ENCODE peak calls at places on chromosomes 5 and 9, in four cellular contexts. K, Q, U and N are unnamed samples.

GRCh38 chr5:8845316-8845715 is 700.6 kb downstream of the SEMA5A start:
- DNase-seq in U (no peak), K (no peak), Q (no peak), N (no peak)

GRCh38 chr5:38940230-38940858 is 94.5 kb downstream of the OSMR start:
- DNase-seq in Q (no peak), U (no peak), K (no peak), N (no peak)

GRCh38 chr9:77856615-77857014 is 175.0 kb downstream of the GNAQ start:
- DNase-seq in K (no peak), U (no peak), Q (no peak), N (no peak)

GRCh38 chr9:3689555-3689954 is 163.8 kb upstream of the RFX3 start:
- DNase-seq in K (no peak), Q (no peak), U (no peak), N (no peak)

GRCh38 chr5:14266686-14267085 is 123.5 kb downstream of the TRIO start:
- DNase-seq in Q (no peak), K (no peak), U (no peak), N (no peak)

GRCh38 chr5:60226128-60226527 is 332.6 kb upstream of the PDE4D start:
- DNase-seq in U (no peak), Q (no peak), K (no peak), N (no peak)

GRCh38 chr5:107672212-107673105 is 1.7 kb upstream of the EFNA5 start:
- DNase-seq in U (peak; percentile 67), Q (peak; percentile 58), K (peak; percentile 86), N (peak; percentile 82)

GRCh38 chr5:161846731-161847130 is 1.2 kb upstream of the GABRA1 start:
- DNase-seq in Q (no peak), U (no peak), K (no peak), N (peak; percentile 79)

GRCh38 chr5:121949885-121950284 is 11.9 kb upstream of the SRFBP1 start:
- DNase-seq in K (peak; percentile 66), U (peak; percentile 73), Q (no peak), N (peak; percentile 31)

GRCh38 chr5:73280821-73281746 is 108.1 kb downstream of the TMEM174 start:
- DNase-seq in Q (no peak), K (peak; percentile 50), U (peak; percentile 20), N (peak; percentile 73)

GRCh38 chr5:33776151-33776550 is 115.6 kb downstream of the ADAMTS12 start:
- DNase-seq in U (no peak), Q (no peak), K (no peak), N (no peak)

GRCh38 chr5:142872217-142872616 is 102.0 kb downstream of the ARHGAP26 start:
- DNase-seq in U (no peak), Q (no peak), K (peak; percentile 76), N (no peak)

GRCh38 chr9:92964981-92965758 is 17.8 kb downstream of the FGD3 start:
- DNase-seq in U (peak; percentile 36), K (no peak), Q (no peak), N (no peak)

GRCh38 chr5:141889282-141889871 is 11.2 kb upstream of the PCDH1 start:
- DNase-seq in U (no peak), K (peak; percentile 38), Q (no peak), N (peak; percentile 55)

GRCh38 chr5:140253985-140254384 is 48.9 kb downstream of the PFDN1 start:
- DNase-seq in K (no peak), Q (no peak), U (no peak), N (no peak)

GRCh38 chr5:39217365-39218281 is 1.7 kb downstream of the FYB1 start:
- DNase-seq in U (peak; percentile 88), K (peak; percentile 51), Q (no peak), N (peak; percentile 68)

GRCh38 chr5:134592141-134592746 is 40.4 kb downstream of the SAR1B start:
- DNase-seq in U (no peak), Q (no peak), K (no peak), N (no peak)

GRCh38 chr5:136235316-136235715 is 42.4 kb upstream of the SMIM32 start:
- DNase-seq in K (no peak), Q (no peak), U (no peak), N (no peak)

GRCh38 chr5:159198063-159199036 is 11.0 kb downstream of the RNF145 start:
- DNase-seq in K (no peak), U (no peak), Q (no peak), N (no peak)

GRCh38 chr5:139797856-139798510 is 2.4 kb downstream of the PSD2 start:
- DNase-seq in Q (no peak), K (no peak), U (no peak), N (peak; percentile 62)

GRCh38 chr9:70856411-70856810 is 265.0 kb downstream of the TRPM3 start:
- DNase-seq in Q (no peak), K (no peak), U (no peak), N (no peak)

GRCh38 chr9:84154320-84154719 is 173.7 kb downstream of the RMI1 start:
- DNase-seq in U (no peak), K (no peak), Q (no peak), N (no peak)

GRCh38 chr9:94852373-94852772 is 125.9 kb downstream of the AOPEP start:
- DNase-seq in Q (no peak), U (no peak), K (no peak), N (no peak)

GRCh38 chr5:66171349-66172344 is 27.5 kb downstream of the SREK1 start:
- DNase-seq in K (peak; percentile 34), Q (no peak), U (peak; percentile 63), N (peak; percentile 43)

GRCh38 chr9:26723486-26723885 is 169.1 kb downstream of the CAAP1 start:
- DNase-seq in K (no peak), Q (no peak), U (peak; percentile 41), N (peak; percentile 28)

GRCh38 chr5:36373527-36374086 is 71.9 kb upstream of the RANBP3L start:
- DNase-seq in K (no peak), Q (peak; percentile 13), U (peak; percentile 70), N (no peak)

GRCh38 chr9:86644315-86645034 is 290.3 kb upstream of the TUT7 start:
- DNase-seq in K (no peak), Q (no peak), U (no peak), N (no peak)

GRCh38 chr5:53820802-53821171 is 260.3 kb downstream of the NDUFS4 start:
- DNase-seq in K (no peak), Q (no peak), U (no peak), N (no peak)

GRCh38 chr5:78908173-78908901 is 76.8 kb downstream of the ARSB start:
- DNase-seq in Q (peak; percentile 23), K (peak; percentile 69), U (peak; percentile 76), N (no peak)

GRCh38 chr5:132012385-132013005 is 1.0 kb upstream of the ACSL6 start:
- DNase-seq in K (no peak), Q (no peak), U (no peak), N (no peak)

GRCh38 chr5:73126381-73126780 is 6.0 kb downstream of the TMEM171 start:
- DNase-seq in K (no peak), U (peak; percentile 83), Q (peak; percentile 48), N (no peak)

GRCh38 chr9:92740446-92740961 is 24.1 kb downstream of the BICD2 start:
- DNase-seq in K (no peak), U (no peak), Q (no peak), N (no peak)

GRCh38 chr5:95910521-95910920 is 51.1 kb downstream of the ELL2 start:
- DNase-seq in U (no peak), K (no peak), Q (no peak), N (no peak)

GRCh38 chr5:126718246-126718868 is 58.6 kb upstream of the LMNB1 start:
- DNase-seq in K (no peak), U (no peak), Q (no peak), N (no peak)

GRCh38 chr5:6713274-6714181 is at the start of gene TENT4A:
- DNase-seq in K (peak; percentile 99), U (no peak), Q (no peak), N (no peak)

GRCh38 chr5:94888674-94889073 is 270.2 kb downstream of the SLF1 start:
- DNase-seq in K (no peak), Q (no peak), U (no peak), N (no peak)